ENCODE peak calls at places on chromosomes 11 and 22, in ten cellular contexts. B, H, R, E, C, O, Q, A, M and F are unnamed samples.
A peak's percentile ranks its signal among the peaks of the same experiment; 100 is the strongest.

GRCh38 chr11:105968021-105968697 is 53.9 kb downstream of the MSANTD4 start:
- DNase-seq in B (no peak), H (peak; percentile 62), R (peak; percentile 70), E (no peak), C (peak; percentile 42), O (no peak), Q (no peak), A (peak; percentile 6), M (peak; percentile 0), F (no peak)

GRCh38 chr11:63537293-63538101 is 889 bp downstream of the PLAAT4 start:
- DNase-seq in B (no peak), H (peak; percentile 75), R (peak; percentile 4), E (peak; percentile 69), C (peak; percentile 95), O (peak; percentile 42), Q (no peak), A (no peak), M (no peak), F (peak; percentile 44)

GRCh38 chr22:23566716-23567475 is 13.2 kb downstream of the IGLL1 start:
- DNase-seq in B (peak; percentile 53), H (no peak), R (no peak), E (no peak), C (no peak), O (no peak), Q (no peak), A (no peak), M (no peak), F (no peak)

GRCh38 chr22:23067023-23067650 is 3.2 kb upstream of the GNAZ start:
- DNase-seq in B (peak; percentile 35), H (no peak), R (no peak), E (peak; percentile 44), C (no peak), O (no peak), Q (no peak), A (no peak), M (no peak), F (no peak)

GRCh38 chr11:69136471-69136870 is 19.3 kb upstream of the SMIM38 start:
- DNase-seq in B (no peak), H (no peak), R (no peak), E (no peak), C (no peak), O (no peak), Q (no peak), A (no peak), M (no peak), F (no peak)

GRCh38 chr11:63532799-63533475 is 3.7 kb upstream of the PLAAT4 start:
- DNase-seq in B (no peak), H (peak; percentile 27), R (no peak), E (no peak), C (no peak), O (no peak), Q (no peak), A (no peak), M (no peak), F (no peak)

GRCh38 chr22:49093192-49093880 is 734.3 kb downstream of the BRD1 start:
- DNase-seq in B (no peak), H (no peak), R (no peak), E (no peak), C (no peak), O (no peak), Q (no peak), A (no peak), M (no peak), F (no peak)

GRCh38 chr11:94449437-94449836 is 44.2 kb downstream of the MRE11 start:
- DNase-seq in B (no peak), H (peak; percentile 92), R (peak; percentile 88), E (no peak), C (peak; percentile 40), O (no peak), Q (no peak), A (no peak), M (no peak), F (peak; percentile 60)

GRCh38 chr11:87529486-87529885 is 491.8 kb downstream of the TMEM135 start:
- DNase-seq in B (no peak), H (no peak), R (no peak), E (no peak), C (no peak), O (no peak), Q (no peak), A (no peak), M (no peak), F (peak; percentile 1)

GRCh38 chr22:30702856-30703255 is 8.2 kb downstream of the OSBP2 start:
- DNase-seq in B (no peak), H (no peak), R (no peak), E (no peak), C (no peak), O (no peak), Q (no peak), A (no peak), M (no peak), F (no peak)

GRCh38 chr11:117816151-117816741 is 8.3 kb downstream of the FXYD2 start:
- DNase-seq in B (peak; percentile 92), H (peak; percentile 28), R (peak; percentile 30), E (peak; percentile 58), C (no peak), O (no peak), Q (no peak), A (peak; percentile 24), M (no peak), F (peak; percentile 46)

GRCh38 chr11:2802389-2803185 is 83.0 kb downstream of the CDKN1C start:
- DNase-seq in B (peak; percentile 26), H (no peak), R (no peak), E (peak; percentile 44), C (no peak), O (peak; percentile 6), Q (no peak), A (no peak), M (no peak), F (no peak)

GRCh38 chr11:12258451-12258850 is 118.9 kb upstream of the PARVA start:
- DNase-seq in B (no peak), H (peak; percentile 78), R (peak; percentile 60), E (no peak), C (peak; percentile 41), O (no peak), Q (no peak), A (no peak), M (no peak), F (peak; percentile 38)

GRCh38 chr22:31160328-31160978 is 471 bp downstream of the RNF185 start:
- DNase-seq in B (no peak), H (peak; percentile 44), R (peak; percentile 31), E (no peak), C (peak; percentile 7), O (peak; percentile 18), Q (no peak), A (peak; percentile 29), M (no peak), F (peak; percentile 43)

GRCh38 chr11:2693271-2693833 is 6.4 kb downstream of the KCNQ1OT1 start:
- DNase-seq in B (peak; percentile 98), H (no peak), R (no peak), E (peak; percentile 40), C (no peak), O (no peak), Q (no peak), A (no peak), M (no peak), F (no peak)

GRCh38 chr11:44243633-44244343 is 66.2 kb downstream of the ALX4 start:
- DNase-seq in B (peak; percentile 89), H (peak; percentile 80), R (peak; percentile 46), E (no peak), C (peak; percentile 50), O (no peak), Q (no peak), A (peak; percentile 71), M (peak; percentile 63), F (peak; percentile 86)

GRCh38 chr11:1199689-1200610 is 22.9 kb upstream of the MUC5B start:
- DNase-seq in B (peak; percentile 45), H (no peak), R (no peak), E (peak; percentile 60), C (no peak), O (no peak), Q (no peak), A (no peak), M (no peak), F (no peak)

GRCh38 chr11:47412152-47412746 is 3.9 kb downstream of the SLC39A13 start:
- DNase-seq in B (peak; percentile 94), H (no peak), R (peak; percentile 26), E (peak; percentile 86), C (no peak), O (peak; percentile 41), Q (no peak), A (peak; percentile 33), M (peak; percentile 71), F (peak; percentile 57)

GRCh38 chr11:115430345-115430744 is 73.9 kb downstream of the CADM1 start:
- DNase-seq in B (no peak), H (no peak), R (no peak), E (no peak), C (no peak), O (no peak), Q (no peak), A (no peak), M (no peak), F (no peak)

GRCh38 chr11:72779495-72780128 is 14.2 kb downstream of the STARD10 start:
- DNase-seq in B (no peak), H (no peak), R (no peak), E (peak; percentile 9), C (no peak), O (no peak), Q (no peak), A (no peak), M (no peak), F (no peak)

GRCh38 chr11:2088284-2088683 is 50.9 kb downstream of the IGF2 start:
- DNase-seq in B (peak; percentile 32), H (no peak), R (no peak), E (no peak), C (no peak), O (peak; percentile 11), Q (no peak), A (no peak), M (no peak), F (no peak)

GRCh38 chr11:833114-833791 is 501 bp downstream of the CD151 start:
- DNase-seq in B (peak; percentile 81), H (no peak), R (no peak), E (peak; percentile 84), C (no peak), O (no peak), Q (no peak), A (no peak), M (no peak), F (peak; percentile 60)

GRCh38 chr22:37276771-37277170 is 5.5 kb upstream of the CYTH4 start:
- DNase-seq in B (peak; percentile 49), H (peak; percentile 58), R (peak; percentile 15), E (peak; percentile 14), C (no peak), O (no peak), Q (no peak), A (no peak), M (no peak), F (peak; percentile 25)

GRCh38 chr22:17920145-17920605 is 104.2 kb downstream of the MICAL3 start:
- DNase-seq in B (peak; percentile 88), H (peak; percentile 55), R (peak; percentile 62), E (peak; percentile 77), C (no peak), O (no peak), Q (no peak), A (no peak), M (no peak), F (peak; percentile 48)

GRCh38 chr11:1336836-1337646 is 27.6 kb upstream of the TOLLIP start:
- DNase-seq in B (peak; percentile 82), H (peak; percentile 12), R (no peak), E (no peak), C (no peak), O (no peak), Q (no peak), A (no peak), M (no peak), F (no peak)

GRCh38 chr11:79942071-79942470 is 501.2 kb upstream of the TENM4 start:
- DNase-seq in B (no peak), H (no peak), R (peak; percentile 42), E (no peak), C (no peak), O (no peak), Q (no peak), A (no peak), M (no peak), F (no peak)

GRCh38 chr11:119491753-119492455 is 68.9 kb upstream of the THY1 start:
- DNase-seq in B (peak; percentile 79), H (peak; percentile 36), R (peak; percentile 12), E (no peak), C (no peak), O (no peak), Q (no peak), A (no peak), M (no peak), F (peak; percentile 42)

GRCh38 chr22:29814003-29814402 is 24.1 kb downstream of the ASCC2 start:
- DNase-seq in B (no peak), H (no peak), R (no peak), E (no peak), C (no peak), O (no peak), Q (no peak), A (no peak), M (no peak), F (no peak)